ENCODE peak calls at places on chromosome 20, in nine cellular contexts. R is hepatocyte, X is lower lobe of right lung, J is left ventricle myocardium inferior, T is neural progenitor cell, W is thoracic aorta, A is A549, I is GM23248, D is Peyer's patch. F is an unnamed sample. For H3K4me1, the result is how much of the 10 kb centered on the place peaks cover.

GRCh38 chr20:9269280-9269971 is 200.5 kb downstream of the PLCB4 start:
- DNase-seq in X (no peak), D (no peak), J (no peak), T (no peak), W (no peak), I (peak), R (no peak), A (no peak), F (no peak)

GRCh38 chr20:12394786-12395185 is 477.1 kb downstream of the BTBD3 start:
- DNase-seq in W (no peak), J (no peak), R (peak), I (no peak), T (peak), X (no peak), D (no peak), A (no peak), F (no peak)

GRCh38 chr20:1150218-1150617 is 31.8 kb downstream of the PSMF1 start:
- DNase-seq in J (no peak), X (no peak), T (no peak), I (peak), R (peak), D (peak), W (no peak), A (peak), F (no peak)

GRCh38 chr20:31595654-31596411 is 9.3 kb upstream of the ID1 start:
- DNase-seq in T (peak), R (peak), W (peak), X (peak), A (peak), J (peak), I (peak), D (peak), F (peak)

GRCh38 chr20:4113996-4114603 is 98.7 kb upstream of the RNF24 start:
- DNase-seq in D (no peak), J (no peak), T (no peak), A (no peak), W (no peak), I (no peak), X (no peak), R (no peak), F (no peak)

GRCh38 chr20:59207742-59208357 is 44.2 kb downstream of the ZNF831 start:
- DNase-seq in D (peak), W (no peak), J (peak), X (peak), T (peak), I (peak), A (peak), R (peak), F (peak)

GRCh38 chr20:34220581-34220980 is 20.6 kb upstream of the ASIP start:
- DNase-seq in W (no peak), R (no peak), D (no peak), T (no peak), A (no peak), J (no peak), I (peak), X (no peak), F (no peak)

GRCh38 chr20:41178904-41179432 is 41.6 kb downstream of the PLCG1 start:
- DNase-seq in R (no peak), T (peak), I (no peak), D (peak), X (peak), W (no peak), A (no peak), J (peak), F (no peak)

GRCh38 chr20:58102744-58103516 is 125.5 kb downstream of the ANKRD60 start:
- DNase-seq in W (no peak), R (no peak), J (no peak), A (no peak), I (peak), D (no peak), X (no peak), T (no peak), F (no peak)

GRCh38 chr20:44181611-44182010 is 5.4 kb downstream of the JPH2 start:
- DNase-seq in W (no peak), J (peak), R (no peak), I (no peak), D (no peak), X (no peak), T (no peak), A (no peak), F (peak)

GRCh38 chr20:19583532-19584175 is 174.4 kb upstream of the RIN2 start:
- DNase-seq in A (peak), W (peak), R (peak), I (peak), J (peak), T (peak), D (peak), X (peak), F (peak)

DNA sequence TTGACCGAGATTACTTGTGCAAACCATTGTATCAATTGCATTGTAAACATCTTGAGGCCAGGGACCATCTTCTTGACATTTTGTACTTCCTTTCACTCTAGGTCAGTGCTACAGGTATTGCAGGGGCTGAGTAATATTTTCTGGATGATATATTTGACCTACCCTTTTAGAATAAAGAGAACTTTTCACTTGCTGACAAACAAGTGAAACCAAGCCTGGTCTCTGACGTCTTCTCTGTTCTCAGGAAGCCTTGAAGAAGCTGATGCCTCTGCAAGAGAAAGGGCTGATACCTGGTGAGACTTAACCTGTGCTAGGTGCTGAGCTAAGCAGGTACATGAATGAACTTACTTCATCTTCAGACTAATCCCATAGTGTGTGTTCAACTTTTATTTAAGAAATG is 60.5 kb upstream of the GGTLC1 start:
- DNase-seq in W (no peak), J (no peak), I (no peak), R (no peak), T (no peak), X (no peak), A (no peak), D (no peak), F (no peak)
- H3K4me1 ChIP-seq in W (under half), J (under half), I (under half), R (under half), T (under half), X (under half), A (under half), D (under half), F (under half)

GRCh38 chr20:48286571-48287551 is 501.6 kb upstream of the SULF2 start:
- DNase-seq in T (no peak), R (peak), X (no peak), I (peak), W (no peak), J (no peak), A (no peak), D (no peak), F (no peak)

GRCh38 chr20:48287552-48288170 is 502.4 kb upstream of the SULF2 start:
- DNase-seq in R (no peak), D (no peak), T (no peak), J (no peak), I (no peak), X (no peak), W (no peak), A (no peak), F (no peak)

GRCh38 chr20:48284837-48285236 is 499.6 kb upstream of the SULF2 start:
- DNase-seq in I (peak), D (no peak), W (no peak), X (no peak), R (no peak), J (no peak), A (peak), T (no peak), F (no peak)

GRCh38 chr20:48283470-48284110 is 498.3 kb upstream of the SULF2 start:
- DNase-seq in X (peak), I (peak), A (peak), W (no peak), T (no peak), J (peak), R (peak), D (peak), F (peak)

DNA sequence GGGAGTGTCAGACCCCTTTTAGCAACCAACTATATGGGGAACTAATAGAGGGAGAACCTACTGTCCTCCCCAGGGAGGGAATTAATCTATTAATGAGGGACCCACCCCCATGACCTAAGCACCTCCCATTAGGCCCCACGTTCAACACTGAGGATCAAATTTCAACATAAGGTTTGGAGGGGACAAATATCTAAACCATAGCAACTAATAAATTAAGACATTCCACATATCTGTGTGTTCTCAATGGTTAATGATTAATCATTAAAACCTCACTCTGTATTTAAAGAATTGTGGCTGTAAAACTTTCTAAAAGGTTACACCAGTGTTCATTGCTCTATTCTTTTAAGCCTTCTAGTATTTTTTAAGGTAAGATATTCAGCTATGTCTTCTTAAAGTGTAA is 500.4 kb upstream of the SULF2 start:
- DNase-seq in D (no peak), R (no peak), A (peak), I (no peak), T (no peak), W (no peak), X (no peak), J (no peak), F (no peak)
- H3K27ac ChIP-seq in D (no peak), R (peak), A (peak), I (no peak), T (no peak), W (peak), X (no peak), J (no peak), F (no peak)

GRCh38 chr20:53827996-53828672 is 234.5 kb upstream of the ZNF217 start:
- DNase-seq in I (peak), D (peak), T (no peak), W (no peak), J (no peak), A (peak), X (no peak), R (peak), F (peak)
- H3K4me3 ChIP-seq in I (peak), D (no peak), T (no peak), W (peak), J (peak), A (peak), X (peak), R (no peak), F (no peak)

DNA sequence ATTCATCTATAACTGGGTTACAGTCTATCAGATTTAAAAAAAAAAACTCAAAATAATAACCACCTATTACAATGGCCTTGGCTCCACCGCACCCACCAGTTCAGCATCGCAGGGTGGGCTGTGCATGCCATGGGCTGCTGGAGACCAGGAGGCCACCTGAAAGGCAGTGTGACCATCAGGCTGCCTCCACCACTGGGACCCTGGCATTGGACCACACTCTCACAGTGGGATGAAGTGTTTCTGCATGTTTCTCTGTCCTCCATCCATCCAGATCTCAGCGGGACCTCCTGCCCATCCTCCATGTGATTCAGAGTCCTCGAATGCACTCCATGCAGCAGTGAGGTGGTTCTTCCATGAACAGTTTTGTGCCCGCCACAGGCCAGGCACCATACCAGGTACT is 206.1 kb upstream of the CST7 start:
- DNase-seq in X (no peak), W (no peak), D (no peak), J (no peak), T (no peak), A (no peak), I (no peak), R (no peak), F (no peak)
- H3K4me1 ChIP-seq in X (under half), W (under half), D (under half), J (under half), T (under half), A (under half), I (under half), R (under half), F (under half)

DNA sequence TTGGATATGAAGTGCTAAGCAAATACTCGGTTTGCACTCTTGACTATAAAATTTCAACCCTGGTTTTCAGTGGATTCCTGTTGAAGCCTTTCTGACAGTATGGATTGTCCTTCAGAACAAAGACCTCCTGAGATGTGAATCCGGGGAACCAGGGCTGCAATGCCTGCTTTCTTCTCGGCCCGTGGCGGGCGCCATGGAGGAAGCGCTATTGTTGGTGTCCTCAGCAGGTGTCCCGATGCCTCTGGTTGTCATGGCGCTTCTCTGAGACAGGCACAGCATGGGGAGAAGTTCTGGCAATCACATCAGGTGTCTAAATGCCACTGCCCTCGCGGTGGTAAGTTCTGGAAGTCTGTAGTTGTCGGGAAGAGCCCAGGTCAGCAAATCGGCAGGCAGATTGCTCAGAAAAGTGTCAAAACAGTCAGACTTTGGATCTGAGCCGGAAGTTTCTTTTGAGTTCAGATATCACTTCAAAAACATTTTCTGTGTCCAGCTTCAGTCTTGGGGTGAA is 188.5 kb downstream of the CDH4 start:
- DNase-seq in I (no peak), A (no peak), W (no peak), J (no peak), X (no peak), T (peak), D (no peak), R (no peak), F (no peak)
- H3K27ac ChIP-seq in I (no peak), A (no peak), W (no peak), J (no peak), X (no peak), T (no peak), D (no peak), R (no peak), F (no peak)

GRCh38 chr20:63857751-63858392 is 3.4 kb upstream of the ABHD16B start:
- DNase-seq in D (no peak), T (no peak), R (no peak), A (no peak), I (peak), J (peak), X (no peak), W (no peak), F (peak)
- H3K4me3 ChIP-seq in D (no peak), T (no peak), R (no peak), A (no peak), I (no peak), J (peak), X (no peak), W (no peak), F (no peak)

GRCh38 chr20:33178726-33179125 is 10.8 kb downstream of the BPIFA2 start:
- DNase-seq in J (no peak), A (peak), T (peak), R (peak), X (no peak), W (no peak), D (no peak), I (no peak), F (no peak)

GRCh38 chr20:33180169-33180568 is 12.2 kb downstream of the BPIFA2 start:
- DNase-seq in J (no peak), X (no peak), A (no peak), R (no peak), I (no peak), T (no peak), W (no peak), D (no peak), F (no peak)

GRCh38 chr20:33187491-33187890 is 19.5 kb downstream of the BPIFA2 start:
- DNase-seq in T (no peak), A (no peak), X (no peak), I (no peak), R (no peak), D (no peak), W (no peak), J (no peak), F (no peak)

GRCh38 chr20:33181482-33182093 is 13.6 kb downstream of the BPIFA2 start:
- DNase-seq in J (no peak), W (no peak), R (no peak), T (no peak), A (no peak), X (no peak), I (no peak), D (no peak), F (no peak)

DNA sequence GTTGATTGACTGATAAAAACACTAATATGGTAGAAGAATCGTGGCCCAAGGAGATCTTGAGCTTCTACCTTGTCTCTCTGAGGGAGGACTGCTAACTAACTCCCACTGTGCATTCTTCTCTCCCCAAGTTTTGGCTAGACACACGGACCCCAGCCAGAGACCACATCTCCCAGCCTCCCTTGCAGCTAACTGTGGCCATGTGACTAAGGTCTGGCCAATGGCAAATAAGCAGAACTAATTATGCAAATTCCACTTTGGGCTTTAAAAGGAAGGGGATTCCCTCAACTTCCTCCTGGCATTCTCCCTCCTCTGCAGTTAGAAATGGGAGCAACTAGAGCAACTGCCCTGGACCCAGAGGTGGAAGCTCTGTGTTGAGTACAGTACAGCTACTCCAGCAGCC is 15.3 kb downstream of the BPIFA2 start:
- DNase-seq in D (no peak), W (no peak), I (no peak), A (no peak), R (no peak), T (no peak), J (no peak), X (no peak), F (no peak)
- H3K4me1 ChIP-seq in D (under half), W (under half), I (under half), A (under half), R (under half), T (under half), J (under half), X (under half), F (under half)

DNA sequence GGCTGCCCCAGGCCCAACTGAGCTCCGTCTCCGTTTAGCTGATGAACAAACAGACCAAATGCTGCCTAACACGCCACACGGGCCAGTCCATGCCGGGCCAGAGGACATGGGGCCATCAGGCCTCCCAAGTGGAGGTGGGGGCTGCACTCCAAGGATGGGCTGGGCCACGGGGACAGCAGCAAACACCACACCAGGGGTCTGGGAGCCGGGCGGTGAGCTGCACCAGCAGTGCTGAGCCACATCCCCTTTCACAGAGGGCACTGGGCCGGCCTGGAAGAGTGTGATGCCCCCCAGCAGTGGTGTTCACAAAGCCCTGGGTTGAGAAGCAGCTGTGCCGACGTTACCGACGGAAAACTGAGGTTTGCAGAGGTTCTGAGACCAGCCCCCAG is 2.7 kb downstream of the KCNQ2 start:
- DNase-seq in J (no peak), W (no peak), A (no peak), R (no peak), I (no peak), T (no peak), D (no peak), X (no peak), F (no peak)
- H3K27ac ChIP-seq in J (no peak), W (no peak), A (no peak), R (no peak), I (no peak), T (no peak), D (no peak), X (no peak), F (no peak)